ENCODE peak calls at places on chromosomes 6 and 20, in five cellular contexts. V, P, T, M and I are unnamed samples.

GRCh38 chr6:66183982-66184555 is 477.0 kb upstream of the EYS start:
- DNase-seq in V (no peak), P (no peak), T (no peak), M (no peak), I (no peak)

GRCh38 chr6:21731411-21732031 is 138.0 kb downstream of the SOX4 start:
- DNase-seq in V (no peak), P (peak; percentile 68), T (peak; percentile 74), M (no peak), I (no peak)

GRCh38 chr20:32997431-32997830 is 6.8 kb downstream of the SUN5 start:
- DNase-seq in V (no peak), P (no peak), T (no peak), M (no peak), I (no peak)

GRCh38 chr6:135251416-135251815 is 70.3 kb downstream of the MYB start:
- DNase-seq in V (no peak), P (no peak), T (no peak), M (no peak), I (no peak)

GRCh38 chr20:40081653-40082052 is 607.4 kb downstream of the MAFB start:
- DNase-seq in V (no peak), P (no peak), T (no peak), M (no peak), I (no peak)

GRCh38 chr6:11397622-11398450 is 139.7 kb upstream of the TMEM170B start:
- DNase-seq in V (no peak), P (no peak), T (no peak), M (no peak), I (no peak)

GRCh38 chr20:58719971-58720371 is 27.4 kb downstream of the NPEPL1 start:
- DNase-seq in V (no peak), P (no peak), T (no peak), M (no peak), I (no peak)

GRCh38 chr20:57459278-57459677 is 65.7 kb downstream of the CTCFL start:
- DNase-seq in V (no peak), P (no peak), T (no peak), M (no peak), I (no peak)

GRCh38 chr20:58710481-58711265 is 18.1 kb downstream of the NPEPL1 start:
- DNase-seq in V (no peak), P (no peak), T (no peak), M (no peak), I (no peak)

GRCh38 chr6:18457065-18457817 is 70.1 kb downstream of the RNF144B start:
- DNase-seq in V (no peak), P (peak; percentile 57), T (peak; percentile 2), M (no peak), I (no peak)

GRCh38 chr6:63440057-63440456 is 120.3 kb upstream of the LGSN start:
- DNase-seq in V (no peak), P (no peak), T (peak; percentile 24), M (no peak), I (no peak)

GRCh38 chr6:22828179-22829062 is 259.1 kb downstream of the HDGFL1 start:
- DNase-seq in V (peak; percentile 27), P (peak; percentile 99), T (peak; percentile 88), M (no peak), I (peak; percentile 22)

GRCh38 chr6:12354499-12354898 is 64.3 kb downstream of the EDN1 start:
- DNase-seq in V (peak; percentile 22), P (peak; percentile 97), T (no peak), M (peak; percentile 41), I (no peak)

GRCh38 chr6:71887006-71887743 is 825 bp downstream of the RIMS1 start:
- DNase-seq in V (peak; percentile 18), P (peak; percentile 1), T (no peak), M (no peak), I (peak; percentile 5)

GRCh38 chr6:10384719-10385511 is 30.0 kb downstream of the TFAP2A start:
- DNase-seq in V (no peak), P (no peak), T (no peak), M (no peak), I (no peak)

GRCh38 chr20:54156522-54156921 is 17.3 kb downstream of the CYP24A1 start:
- DNase-seq in V (no peak), P (no peak), T (no peak), M (no peak), I (no peak)

GRCh38 chr6:71383891-71384489 is 95.4 kb downstream of the OGFRL1 start:
- DNase-seq in V (peak; percentile 6), P (peak; percentile 80), T (peak; percentile 56), M (no peak), I (peak; percentile 28)

GRCh38 chr6:170445487-170445886 is 107.6 kb downstream of the PSMB1 start:
- DNase-seq in V (no peak), P (no peak), T (no peak), M (no peak), I (no peak)

GRCh38 chr6:44564906-44565524 is 177.5 kb downstream of the CDC5L start:
- DNase-seq in V (no peak), P (no peak), T (no peak), M (no peak), I (no peak)

GRCh38 chr6:78967191-78967590 is 99.8 kb downstream of the IRAK1BP1 start:
- DNase-seq in V (no peak), P (no peak), T (no peak), M (no peak), I (no peak)

GRCh38 chr20:10800288-10800687 is 126.5 kb upstream of the JAG1 start:
- DNase-seq in V (no peak), P (no peak), T (no peak), M (no peak), I (no peak)

GRCh38 chr6:142474446-142475289 is 172.9 kb downstream of the ADGRG6 start:
- DNase-seq in V (peak; percentile 26), P (peak; percentile 76), T (peak; percentile 62), M (no peak), I (peak; percentile 18)
- TF ChIP-seq CTCF in V (peak; percentile 36), P (peak; percentile 56), T (peak; percentile 49), M (peak; percentile 75), I (peak; percentile 95)

GRCh38 chr20:61916318-61916891 is 149.3 kb downstream of the TAF4 start:
- DNase-seq in V (no peak), P (no peak), T (no peak), M (no peak), I (no peak)

GRCh38 chr20:61919675-61920365 is 145.9 kb downstream of the TAF4 start:
- DNase-seq in V (no peak), P (no peak), T (no peak), M (no peak), I (no peak)

GRCh38 chr20:61917459-61917858 is 148.2 kb downstream of the TAF4 start:
- DNase-seq in V (no peak), P (no peak), T (no peak), M (no peak), I (no peak)

GRCh38 chr20:61919239-61919638 is 146.4 kb downstream of the TAF4 start:
- DNase-seq in V (no peak), P (no peak), T (no peak), M (no peak), I (no peak)

GRCh38 chr20:61918548-61918947 is 147.1 kb downstream of the TAF4 start:
- DNase-seq in V (no peak), P (no peak), T (no peak), M (no peak), I (no peak)
- TF ChIP-seq CTCF in V (no peak), P (no peak), T (no peak), M (no peak), I (peak; percentile 31)

GRCh38 chr6:36089048-36089447 is 41.3 kb upstream of the MAPK13 start:
- DNase-seq in V (no peak), P (no peak), T (no peak), M (no peak), I (no peak)
- TF ChIP-seq CTCF in V (no peak), P (no peak), T (no peak), M (no peak), I (no peak)

DNA sequence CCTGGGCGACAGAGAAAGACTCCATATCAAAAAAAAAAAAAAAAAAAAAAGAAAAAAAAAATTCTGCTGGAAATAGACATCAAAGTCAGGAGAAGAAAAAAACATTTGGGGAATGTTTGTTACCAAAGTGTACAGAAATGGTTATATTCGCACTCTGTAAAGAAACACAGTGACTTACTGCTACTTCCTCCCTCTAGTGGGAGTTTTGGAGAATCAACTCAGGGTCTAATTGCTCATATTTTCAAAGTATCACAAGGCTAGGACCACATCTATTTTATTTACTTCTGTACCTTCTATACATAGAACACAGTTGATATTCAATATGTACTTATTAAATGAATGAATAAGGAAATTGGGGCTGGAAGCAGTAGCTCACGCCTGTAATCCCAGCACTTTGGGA is 24.4 kb downstream of the ARG1 start:
- DNase-seq in V (peak; percentile 3), P (peak; percentile 45), T (no peak), M (no peak), I (no peak)
- TF ChIP-seq CTCF in V (no peak), P (peak; percentile 48), T (peak; percentile 35), M (no peak), I (peak; percentile 59)

DNA sequence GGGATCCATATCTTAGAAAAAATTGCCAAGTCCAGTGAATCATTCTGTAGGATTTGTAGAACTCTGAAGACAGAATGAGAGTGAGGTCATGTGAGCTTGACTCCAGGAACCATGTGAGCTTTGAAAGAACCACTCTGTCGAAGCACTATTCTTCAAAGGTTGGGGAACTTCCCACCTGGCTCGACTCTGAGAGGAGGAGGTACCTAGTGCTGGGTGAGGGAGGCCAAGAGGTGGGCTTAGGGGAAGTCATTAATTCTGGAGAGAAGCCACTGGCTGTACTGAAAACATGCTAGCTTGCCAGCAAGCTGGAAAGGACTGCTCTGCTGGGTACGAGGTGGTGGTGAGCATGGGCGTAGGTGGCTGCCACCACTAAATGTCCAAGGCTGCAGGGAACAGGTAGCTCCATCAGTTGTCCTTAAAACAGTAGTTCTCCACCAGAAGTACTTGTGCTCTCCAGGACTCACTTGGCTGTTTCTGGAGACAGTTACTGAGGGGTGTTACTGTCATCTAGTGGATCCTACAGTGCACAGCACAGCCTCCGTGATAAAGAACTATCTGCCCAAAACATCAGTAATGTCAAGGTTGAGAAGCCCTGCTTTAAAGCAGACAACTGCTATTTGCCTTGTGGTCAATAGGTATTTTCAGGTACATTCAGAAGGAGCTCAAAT is 34.7 kb upstream of the SYNJ2 start:
- DNase-seq in V (peak; percentile 68), P (peak; percentile 70), T (no peak), M (no peak), I (no peak)
- TF ChIP-seq CTCF in V (peak; percentile 42), P (peak; percentile 76), T (no peak), M (no peak), I (peak; percentile 46)

DNA sequence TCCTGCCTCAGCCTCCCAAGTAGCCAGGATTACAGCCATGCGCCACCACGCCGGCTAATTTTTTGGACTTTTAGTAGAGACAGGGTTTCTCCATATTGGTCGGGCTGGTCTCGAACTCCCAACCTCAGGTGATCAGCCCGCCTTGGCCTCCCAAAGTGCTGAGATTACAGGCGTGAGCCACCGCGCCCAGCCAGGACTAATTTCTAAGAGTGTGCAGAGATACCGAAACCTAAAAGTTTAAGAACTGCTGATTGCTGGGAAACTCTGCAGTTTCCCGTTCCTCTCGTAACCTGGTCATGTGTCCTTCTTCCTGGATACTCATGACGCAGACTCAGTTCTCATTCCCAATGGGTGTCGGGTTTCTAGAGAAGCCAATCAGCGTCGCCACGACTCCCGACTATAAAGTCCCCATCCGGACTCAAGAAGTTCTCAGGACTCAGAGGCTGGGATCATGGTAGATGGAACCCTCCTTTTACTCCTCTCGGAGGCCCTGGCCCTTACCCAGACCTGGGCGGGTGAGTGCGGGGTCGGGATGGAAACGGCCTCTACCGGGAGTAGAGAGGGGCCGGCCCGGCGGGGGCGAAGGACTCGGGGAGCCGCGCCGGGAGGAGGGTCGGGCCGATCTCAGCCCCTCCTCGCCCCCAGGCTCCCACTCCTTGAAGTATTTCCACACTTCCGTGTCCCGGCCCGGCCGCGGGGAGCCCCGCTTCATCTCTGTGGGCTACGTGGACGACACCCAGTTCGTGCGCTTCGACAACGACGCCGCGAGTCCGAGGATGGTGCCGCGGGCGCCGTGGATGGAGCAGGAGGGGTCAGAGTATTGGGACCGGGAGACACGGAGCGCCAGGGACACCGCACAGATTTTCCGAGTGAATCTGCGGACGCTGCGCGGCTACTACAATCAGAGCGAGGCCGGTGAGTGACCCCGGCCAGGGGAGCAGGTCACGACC is at the start of gene HLA-E:
- DNase-seq in V (peak; percentile 93), P (peak; percentile 100), T (peak; percentile 93), M (peak; percentile 97), I (peak; percentile 73)
- TF ChIP-seq CTCF in V (no peak), P (no peak), T (no peak), M (no peak), I (no peak)